ENCODE peak calls at places on chromosomes 7 and 10, in nine cellular contexts. P is upper lobe of right lung, L is spleen, E is dorsolateral prefrontal cortex, B is Peyer's patch, I is heart left ventricle, W is stomach, D is brain microvascular endothelial cell, S is fibroblast of lung. V is an unnamed sample.

GRCh38 chr10:77526861-77527617 is 110.6 kb downstream of the KCNMA1 start:
- DNase-seq in L (no peak), S (no peak), P (no peak), I (no peak), W (no peak), E (no peak), B (no peak), D (no peak), V (no peak)

GRCh38 chr7:117665393-117665792 is 185.6 kb downstream of the CFTR start:
- DNase-seq in S (peak; percentile 40), E (no peak), B (no peak), L (no peak), I (no peak), P (no peak), D (no peak), W (no peak), V (no peak)

GRCh38 chr7:151138541-151138910 is 29.0 kb downstream of the GBX1 start:
- DNase-seq in E (no peak), I (no peak), L (no peak), W (no peak), S (no peak), D (no peak), P (peak; percentile 40), B (no peak), V (no peak)

GRCh38 chr10:70918851-70919530 is 30.6 kb upstream of the PCBD1 start:
- DNase-seq in P (no peak), S (no peak), E (no peak), D (no peak), B (no peak), I (peak; percentile 51), W (no peak), L (peak; percentile 63), V (no peak)

GRCh38 chr7:3028071-3028766 is 15.4 kb downstream of the CARD11 start:
- DNase-seq in I (no peak), P (peak; percentile 60), D (peak; percentile 66), E (no peak), S (peak; percentile 75), L (no peak), B (no peak), W (peak; percentile 31), V (peak; percentile 64)

GRCh38 chr10:109427421-109427820 is 495.9 kb downstream of the XPNPEP1 start:
- DNase-seq in I (no peak), E (no peak), B (no peak), S (peak; percentile 34), W (no peak), P (no peak), L (no peak), D (no peak), V (no peak)

GRCh38 chr7:113996405-113996804 is 77.6 kb upstream of the PPP1R3A start:
- DNase-seq in D (peak; percentile 11), P (no peak), I (no peak), S (peak; percentile 5), E (no peak), B (no peak), L (no peak), W (no peak), V (no peak)

GRCh38 chr7:33262476-33262875 is 133.1 kb downstream of the BBS9 start:
- DNase-seq in I (no peak), E (no peak), W (no peak), L (no peak), P (no peak), S (peak; percentile 35), D (peak; percentile 31), B (no peak), V (no peak)

GRCh38 chr7:30163231-30163894 is 28.6 kb downstream of the MTURN start:
- DNase-seq in D (peak; percentile 45), I (no peak), P (no peak), S (peak; percentile 33), W (no peak), L (peak; percentile 82), B (peak; percentile 48), E (no peak), V (no peak)

GRCh38 chr7:148242271-148242801 is 348.2 kb upstream of the C7orf33 start:
- DNase-seq in B (no peak), I (no peak), D (peak; percentile 43), L (no peak), S (peak; percentile 5), W (peak; percentile 33), P (no peak), E (peak; percentile 46), V (peak; percentile 64)

GRCh38 chr7:74294191-74294998 is 5.2 kb downstream of the CLIP2 start:
- DNase-seq in E (no peak), P (no peak), W (no peak), B (no peak), L (no peak), S (peak; percentile 17), I (no peak), D (no peak), V (no peak)

GRCh38 chr10:119687192-119688032 is 36.2 kb downstream of the BAG3 start:
- DNase-seq in L (no peak), I (no peak), E (no peak), P (no peak), S (peak; percentile 72), W (no peak), D (no peak), B (no peak), V (no peak)

DNA sequence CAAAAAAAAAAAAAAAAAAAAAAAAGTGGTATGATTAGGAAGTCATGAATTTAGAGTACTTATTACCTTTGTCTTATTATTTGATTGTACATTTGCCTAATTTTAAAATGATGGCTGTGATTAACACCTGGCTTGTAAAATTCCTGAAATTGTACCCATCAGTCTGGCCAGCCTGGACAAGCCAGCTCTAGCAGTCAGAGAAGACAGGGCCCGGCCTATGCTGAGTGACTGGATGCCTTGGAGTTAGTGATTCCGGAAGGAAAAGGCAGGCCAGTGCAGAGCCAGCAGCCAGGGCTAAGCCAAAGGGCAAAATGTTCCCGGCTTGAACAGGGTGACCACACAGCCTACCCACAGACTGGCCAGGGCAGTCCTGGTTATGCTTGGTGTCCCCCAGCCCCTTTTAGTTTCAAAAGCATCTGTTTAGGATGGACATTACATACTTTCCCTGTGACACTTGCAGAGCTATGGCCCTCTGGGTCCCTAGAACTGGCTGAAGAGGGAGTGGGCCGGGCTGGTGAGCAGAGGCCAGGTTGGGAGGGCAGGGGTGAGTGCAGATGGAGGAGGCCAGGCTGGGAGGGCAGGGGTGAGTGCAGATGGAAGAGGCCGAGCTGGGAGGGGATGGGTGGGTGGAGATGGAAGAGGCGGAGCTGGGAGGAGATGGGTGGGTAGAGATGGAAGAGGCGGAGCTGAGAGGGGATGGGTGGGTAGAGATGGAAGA is 61.7 kb downstream of the PROSER2 start:
- DNase-seq in D (no peak), L (no peak), W (no peak), P (peak; percentile 51), B (no peak), S (no peak), E (no peak), I (peak; percentile 30), V (no peak)
- H3K27ac ChIP-seq in D (no peak overlapping the region), L (no peak overlapping the region), W (no peak overlapping the region), P (no peak overlapping the region), B (no peak overlapping the region), S (no peak overlapping the region), E (no peak overlapping the region), I (no peak overlapping the region), V (no peak overlapping the region)

GRCh38 chr7:19392246-19392645 is 247.0 kb upstream of the FERD3L start:
- DNase-seq in B (no peak), E (no peak), D (peak; percentile 83), L (no peak), W (no peak), I (no peak), P (no peak), S (peak; percentile 90), V (peak; percentile 70)

DNA sequence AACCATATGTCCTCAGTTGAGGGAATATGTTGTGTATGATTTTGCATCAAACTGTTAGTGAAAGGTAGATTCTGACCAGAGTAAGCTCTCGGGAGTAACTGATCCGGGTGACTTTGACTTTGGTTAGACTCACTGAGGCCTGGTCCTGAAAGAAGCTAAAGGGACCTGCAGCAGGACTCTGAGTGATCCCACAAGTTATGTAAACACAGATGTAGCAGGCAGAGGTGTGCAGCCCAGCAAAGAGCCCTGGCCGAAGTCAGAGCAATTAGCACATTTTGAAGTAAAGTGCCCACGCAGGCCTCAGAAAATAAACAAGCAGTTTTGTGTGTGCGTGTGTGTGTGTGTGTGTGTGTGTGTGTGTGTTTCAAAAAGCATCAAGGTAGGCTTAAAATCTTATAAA is 245.6 kb upstream of the FERD3L start:
- DNase-seq in L (no peak), D (no peak), W (no peak), P (no peak), S (no peak), E (no peak), B (no peak), I (no peak), V (no peak)
- H3K27ac ChIP-seq in L (no peak overlapping the region), D (no peak overlapping the region), W (no peak overlapping the region), P (no peak overlapping the region), S (no peak overlapping the region), E (no peak overlapping the region), B (no peak overlapping the region), I (no peak overlapping the region), V (peak overlapping the region; percentile 65)

DNA sequence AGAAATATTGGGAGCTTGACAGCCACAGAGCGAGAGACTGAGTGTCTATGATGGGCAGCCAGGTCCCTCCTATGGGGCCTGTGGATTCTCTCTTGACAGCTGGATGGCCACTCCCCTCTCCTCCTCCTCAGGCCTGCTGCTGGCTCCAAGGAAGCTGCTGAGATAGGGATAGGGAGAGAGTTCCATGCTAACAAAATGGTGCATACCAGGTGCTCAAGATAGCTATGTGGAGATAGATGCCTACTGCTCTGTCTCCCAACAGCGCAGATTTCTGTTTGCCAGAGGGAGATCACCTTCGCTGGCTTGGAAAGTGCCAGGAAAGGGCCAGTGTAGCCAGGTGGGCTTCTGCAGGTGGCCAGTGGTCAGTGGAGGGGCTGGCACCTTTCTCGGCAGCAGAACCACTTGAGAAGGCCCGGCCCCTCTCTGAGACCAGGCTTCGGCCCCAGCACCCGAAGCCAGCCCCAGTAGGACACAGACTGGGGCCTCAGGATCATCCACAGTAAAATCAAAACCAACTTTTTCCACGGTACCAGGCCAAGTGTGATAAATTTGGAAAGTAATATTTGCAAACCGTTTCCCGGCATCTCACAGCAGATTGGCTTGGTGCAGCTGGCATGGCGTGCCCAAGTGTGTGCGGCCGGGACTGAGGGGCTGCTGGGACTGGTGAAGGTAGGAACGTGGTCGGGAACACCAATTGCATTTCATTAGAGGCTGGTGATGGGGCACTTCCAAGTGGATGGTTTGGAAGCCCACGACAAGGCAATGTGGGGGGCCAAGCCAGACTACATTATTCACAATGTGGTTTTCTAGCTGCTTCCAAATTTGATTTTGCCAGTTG is 139.6 kb downstream of the PTPN20 start:
- DNase-seq in D (peak; percentile 12), B (no peak), E (no peak), W (peak; percentile 21), P (peak; percentile 44), I (peak; percentile 39), S (no peak), L (peak; percentile 71), V (no peak)
- H3K27ac ChIP-seq in D (no peak overlapping the region), B (no peak overlapping the region), E (no peak overlapping the region), W (no peak overlapping the region), P (no peak overlapping the region), I (no peak overlapping the region), S (no peak overlapping the region), L (no peak overlapping the region), V (no peak overlapping the region)

DNA sequence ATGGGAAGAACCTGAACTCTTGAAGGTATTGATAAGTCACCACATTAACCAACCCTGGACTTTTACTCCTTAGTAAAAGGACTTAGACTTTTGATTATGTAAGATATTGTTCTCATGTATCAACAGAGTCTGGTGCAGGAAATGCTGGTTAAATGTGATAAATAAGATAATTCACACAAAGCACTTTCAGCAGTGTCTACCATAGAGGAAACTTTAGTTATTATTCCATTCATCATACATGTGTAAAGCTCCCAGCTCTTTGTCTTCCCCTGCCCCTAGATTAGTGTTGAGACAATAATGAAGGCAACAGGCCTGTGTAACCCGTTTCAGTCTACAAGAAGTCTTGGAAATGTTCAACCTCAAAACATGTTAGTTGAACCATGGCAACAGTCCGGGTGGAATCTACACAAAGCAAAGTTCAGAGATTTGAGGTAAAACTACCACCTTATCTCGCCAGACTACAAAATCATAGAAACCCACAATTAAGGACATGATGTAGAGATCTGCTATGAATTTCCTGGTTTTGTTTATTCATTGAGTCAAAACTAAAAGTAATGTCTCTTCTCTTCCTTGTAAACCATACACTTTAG is 109.9 kb upstream of the ADO start:
- DNase-seq in W (no peak), S (no peak), B (no peak), P (no peak), L (no peak), I (no peak), E (no peak), D (no peak), V (no peak)
- H3K27ac ChIP-seq in W (no peak overlapping the region), S (no peak overlapping the region), B (no peak overlapping the region), P (no peak overlapping the region), L (no peak overlapping the region), I (no peak overlapping the region), E (no peak overlapping the region), D (no peak overlapping the region), V (no peak overlapping the region)